ENCODE peak calls at places on chromosome 4, in eight cellular contexts. Y is AG09309; G is COR-L47; S is uterus; T is activated CD4-positive, alpha-beta T cell treated with anti-CD3 and anti-CD28 coated beads, Interleukin-2, amount 10 ng/mL, durations not matched to agents 7 days and 5 days; W is activated CD8-positive, alpha-beta memory T cell treated with anti-CD3 and anti-CD28 coated beads for 48 hours; A is psoas muscle; E is substantia nigra. M is an unnamed sample.

GRCh38 chr4:158259955-158260575 is 49.8 kb downstream of the TMEM144 start:
- DNase-seq in Y (no peak), S (no peak), E (no peak), T (no peak), G (peak), A (no peak), W (no peak), M (peak)

GRCh38 chr4:147513051-147513450 is 32.2 kb downstream of the EDNRA start:
- DNase-seq in W (no peak), G (no peak), S (no peak), A (no peak), T (no peak), E (no peak), Y (no peak), M (no peak)

GRCh38 chr4:48906283-48907173 is at the start of gene OCIAD2:
- DNase-seq in A (peak), W (peak), T (peak), E (no peak), Y (no peak), G (peak), S (peak), M (peak)

GRCh38 chr4:36773467-36773866 is 471.1 kb upstream of the NWD2 start:
- DNase-seq in W (no peak), A (no peak), E (no peak), T (no peak), S (no peak), Y (no peak), G (no peak), M (peak)

GRCh38 chr4:37139987-37140386 is 104.6 kb upstream of the NWD2 start:
- DNase-seq in T (no peak), A (no peak), G (no peak), W (no peak), E (no peak), S (no peak), Y (no peak), M (no peak)

GRCh38 chr4:12881945-12882589 is 602.1 kb downstream of the RAB28 start:
- DNase-seq in T (no peak), G (no peak), W (no peak), A (no peak), E (no peak), Y (no peak), S (no peak), M (no peak)

GRCh38 chr4:31021008-31021407 is 300.8 kb downstream of the PCDH7 start:
- DNase-seq in S (no peak), G (no peak), Y (no peak), T (no peak), E (no peak), A (no peak), W (no peak), M (no peak)

GRCh38 chr4:143531368-143531767 is 17.9 kb downstream of the SMARCA5 start:
- DNase-seq in Y (no peak), G (no peak), T (no peak), A (no peak), E (no peak), W (no peak), S (no peak), M (peak)

GRCh38 chr4:13597141-13597540 is 30.4 kb downstream of the BOD1L1 start:
- DNase-seq in W (no peak), E (no peak), G (no peak), Y (no peak), S (no peak), A (no peak), T (no peak), M (no peak)

GRCh38 chr4:123673971-123674370 is 277.4 kb downstream of the SPRY1 start:
- DNase-seq in S (no peak), E (no peak), W (no peak), Y (no peak), T (no peak), G (no peak), A (no peak), M (no peak)

GRCh38 chr4:137530176-137530575 is 2.1 kb downstream of the PCDH18 start:
- DNase-seq in Y (peak), W (no peak), A (no peak), S (no peak), T (no peak), E (no peak), G (no peak), M (peak)

GRCh38 chr4:124839786-124840390 is 127.4 kb upstream of the ANKRD50 start:
- DNase-seq in A (no peak), T (no peak), Y (no peak), G (no peak), W (no peak), S (no peak), E (no peak), M (no peak)

GRCh38 chr4:173370130-173370476 is 651 bp upstream of the SAP30 start:
- DNase-seq in S (peak), T (peak), Y (no peak), W (peak), G (no peak), E (peak), A (peak), M (peak)

M was measured in NB4.